ENCODE peak calls at places on chromosomes 5 and 9, in seven cellular contexts. X is stromal cell of bone marrow, F is HT1080, Y is GM19239, P is epithelial cell of prostate, O is frontal cortex, K is psoas muscle. G is an unnamed sample.

GRCh38 chr5:160438316-160439204 is 16.9 kb downstream of the PTTG1 start:
- DNase-seq in F (peak), Y (peak), P (peak), K (no peak), X (peak), O (peak), G (no peak)

GRCh38 chr9:137449931-137450537 is 8.9 kb upstream of the ENTPD8 start:
- DNase-seq in P (no peak), F (no peak), K (no peak), Y (no peak), O (no peak), X (no peak), G (no peak)

GRCh38 chr5:64165500-64166200 is at the start of gene RNF180:
- DNase-seq in F (peak), X (no peak), O (peak), Y (no peak), P (no peak), K (peak), G (peak)

GRCh38 chr9:74521009-74521408 is 23.9 kb downstream of the RORB start:
- DNase-seq in X (peak), F (no peak), K (no peak), Y (no peak), P (no peak), O (no peak), G (no peak)

GRCh38 chr5:142915840-142916424 is 145.8 kb downstream of the ARHGAP26 start:
- DNase-seq in X (no peak), P (no peak), F (peak), K (no peak), Y (peak), O (no peak), G (peak)

GRCh38 chr5:79047199-79047598 is 22.3 kb downstream of the DMGDH start:
- DNase-seq in X (no peak), P (no peak), Y (no peak), F (no peak), O (no peak), K (no peak), G (no peak)

GRCh38 chr9:112790231-112790774 is 39.7 kb downstream of the SNX30 start:
- DNase-seq in P (no peak), K (no peak), Y (no peak), O (no peak), F (peak), X (no peak), G (no peak)

GRCh38 chr5:138240690-138241385 is 27.7 kb upstream of the CDC23 start:
- DNase-seq in P (no peak), F (no peak), K (no peak), Y (no peak), O (no peak), X (no peak), G (no peak)

GRCh38 chr9:33076031-33076359 is 479 bp downstream of the SMU1 start:
- DNase-seq in F (no peak), Y (no peak), K (no peak), X (no peak), O (no peak), P (no peak), G (no peak)

GRCh38 chr9:18947772-18948391 is 85.1 kb downstream of the SAXO1 start:
- DNase-seq in P (no peak), X (no peak), O (no peak), Y (no peak), F (no peak), K (no peak), G (no peak)

GRCh38 chr5:154502180-154502579 is 24.2 kb upstream of the HAND1 start:
- DNase-seq in Y (no peak), X (no peak), P (no peak), K (no peak), O (no peak), F (no peak), G (no peak)